ENCODE peak calls at places on chromosomes 7 and 10, in nine cellular contexts. C is right lobe of liver, M is IMR-90, I is H1, T is uterus, H is lower leg skin, B is A549, V is thyroid gland, F is body of pancreas. L is an unnamed sample.

GRCh38 chr10:10994360-10994759 is 23.3 kb upstream of the CELF2 start:
- DNase-seq in M (no peak), C (no peak), F (no peak), T (no peak), V (no peak), B (no peak), H (no peak), I (no peak), L (no peak)

GRCh38 chr10:103439776-103440175 is 12.4 kb downstream of the CALHM2 start:
- DNase-seq in T (no peak), I (no peak), F (no peak), C (no peak), V (no peak), H (no peak), B (no peak), M (no peak), L (no peak)

GRCh38 chr7:49127359-49127848 is 203.1 kb downstream of the CDC14C start:
- DNase-seq in B (no peak), T (no peak), H (no peak), C (no peak), V (no peak), I (no peak), F (no peak), M (no peak), L (no peak)

GRCh38 chr10:15427836-15428414 is 56.8 kb upstream of the FAM171A1 start:
- DNase-seq in F (no peak), C (no peak), I (no peak), B (no peak), M (peak), T (no peak), V (no peak), H (no peak), L (no peak)

GRCh38 chr7:54969190-54969967 is 49.4 kb upstream of the EGFR start:
- DNase-seq in I (no peak), T (no peak), V (no peak), M (peak), F (no peak), C (no peak), H (no peak), B (no peak), L (no peak)

GRCh38 chr10:124332426-124332825 is 86.3 kb downstream of the OAT start:
- DNase-seq in M (no peak), H (no peak), C (no peak), I (no peak), V (no peak), F (no peak), B (no peak), T (no peak), L (no peak)

GRCh38 chr7:55131421-55131929 is 112.7 kb downstream of the EGFR start:
- DNase-seq in I (no peak), M (peak), C (no peak), T (no peak), H (peak), V (no peak), F (no peak), B (no peak), L (no peak)

GRCh38 chr10:29482591-29483421 is 152.0 kb downstream of the SVIL start:
- DNase-seq in M (peak), H (no peak), C (no peak), I (no peak), V (peak), B (no peak), F (no peak), T (no peak), L (no peak)

GRCh38 chr7:155618708-155619633 is 25.5 kb upstream of the RBM33 start:
- DNase-seq in M (peak), V (no peak), C (peak), B (peak), F (peak), I (no peak), H (no peak), T (no peak), L (no peak)

GRCh38 chr10:101218423-101219136 is 10.7 kb downstream of the LBX1 start:
- DNase-seq in H (no peak), F (no peak), I (no peak), T (no peak), B (no peak), C (no peak), M (no peak), V (no peak), L (no peak)

GRCh38 chr7:65233409-65234034 is 140.1 kb upstream of the ZNF92 start:
- DNase-seq in M (no peak), F (no peak), C (no peak), H (no peak), V (no peak), B (no peak), T (no peak), I (no peak), L (no peak)

GRCh38 chr7:741850-742249 is 14.8 kb upstream of the PRKAR1B start:
- DNase-seq in H (no peak), B (no peak), T (no peak), M (no peak), I (no peak), V (no peak), C (no peak), F (no peak), L (no peak)

GRCh38 chr10:110671788-110672579 is 27.8 kb downstream of the RBM20 start:
- DNase-seq in M (peak), F (peak), C (peak), T (peak), V (peak), I (no peak), B (peak), H (peak), L (peak)

GRCh38 chr7:149220534-149220933 is 18.9 kb upstream of the ZNF212 start:
- DNase-seq in I (no peak), T (no peak), H (no peak), B (no peak), C (no peak), M (peak), V (no peak), F (no peak), L (no peak)

GRCh38 chr7:35804571-35804970 is 3.7 kb downstream of the SEPTIN7 start:
- DNase-seq in H (no peak), T (no peak), I (no peak), M (no peak), C (no peak), F (no peak), V (no peak), B (no peak), L (no peak)

GRCh38 chr10:77715081-77715480 is 77.5 kb upstream of the KCNMA1 start:
- DNase-seq in M (no peak), I (no peak), H (no peak), F (peak), B (peak), C (no peak), T (no peak), V (no peak), L (no peak)

GRCh38 chr7:19305698-19306097 is 160.5 kb upstream of the FERD3L start:
- DNase-seq in M (no peak), I (no peak), H (no peak), B (no peak), V (no peak), T (no peak), F (no peak), C (no peak), L (no peak)

GRCh38 chr7:30430777-30431176 is 47.8 kb downstream of the NOD1 start:
- DNase-seq in H (peak), T (no peak), V (peak), M (no peak), C (no peak), I (no peak), B (no peak), F (peak), L (no peak)

GRCh38 chr10:543131-543530 is 146.3 kb downstream of the DIP2C start:
- DNase-seq in T (no peak), C (no peak), B (no peak), M (no peak), H (peak), V (no peak), I (no peak), F (no peak), L (no peak)

GRCh38 chr7:21942955-21943354 is 2.7 kb downstream of the CDCA7L start:
- DNase-seq in B (no peak), I (no peak), F (no peak), T (no peak), C (no peak), H (no peak), V (no peak), M (no peak), L (no peak)

GRCh38 chr10:130434446-130435385 is 298.5 kb downstream of the GLRX3 start:
- DNase-seq in C (no peak), T (no peak), H (peak), I (no peak), V (no peak), M (no peak), B (no peak), F (no peak), L (no peak)

GRCh38 chr10:113463777-113464176 is 89.1 kb upstream of the HABP2 start:
- DNase-seq in T (no peak), M (peak), I (no peak), F (peak), H (no peak), B (no peak), V (peak), C (peak), L (no peak)

GRCh38 chr10:4693967-4694366 is 132.0 kb upstream of the AKR1E2 start:
- DNase-seq in T (no peak), C (no peak), M (no peak), F (no peak), V (no peak), I (no peak), H (no peak), B (no peak), L (no peak)

GRCh38 chr10:25604591-25604990 is 329.4 kb upstream of the MYO3A start:
- DNase-seq in T (no peak), C (no peak), V (no peak), B (no peak), M (no peak), F (no peak), I (no peak), H (no peak), L (no peak)

GRCh38 chr7:92926697-92927044 is 90.3 kb upstream of the CDK6 start:
- DNase-seq in M (no peak), F (no peak), C (no peak), B (no peak), T (no peak), I (no peak), H (no peak), V (no peak), L (no peak)

GRCh38 chr7:116101709-116102108 is 71.1 kb upstream of the TFEC start:
- DNase-seq in H (no peak), B (no peak), C (no peak), T (no peak), F (no peak), I (no peak), M (peak), V (no peak), L (no peak)

GRCh38 chr7:15556706-15557105 is 5.1 kb downstream of the AGMO start:
- DNase-seq in C (no peak), I (no peak), H (no peak), F (no peak), T (no peak), B (no peak), V (no peak), M (no peak), L (no peak)

GRCh38 chr10:103145860-103146466 is 47.1 kb downstream of the NT5C2 start:
- DNase-seq in V (peak), C (peak), T (peak), I (no peak), M (peak), H (peak), B (no peak), F (peak), L (peak)

GRCh38 chr7:116576350-116577319 is 51.8 kb downstream of the CAV1 start:
- DNase-seq in V (no peak), T (no peak), M (peak), C (peak), B (no peak), H (peak), F (no peak), I (no peak), L (no peak)

GRCh38 chr7:22110227-22110839 is 164.6 kb upstream of the CDCA7L start:
- DNase-seq in M (peak), B (peak), C (no peak), V (peak), F (peak), I (peak), H (peak), T (peak), L (no peak)

GRCh38 chr7:157409753-157410727 is 73.2 kb downstream of the DNAJB6 start:
- DNase-seq in C (no peak), F (no peak), T (no peak), M (no peak), V (no peak), I (no peak), H (no peak), B (no peak), L (no peak)

GRCh38 chr10:5292196-5292735 is 72.5 kb upstream of the UCN3 start:
- DNase-seq in I (no peak), C (no peak), T (no peak), H (no peak), M (no peak), B (no peak), F (no peak), V (no peak), L (no peak)

GRCh38 chr7:8391353-8392062 is 41.9 kb upstream of the NXPH1 start:
- DNase-seq in M (no peak), V (no peak), H (no peak), T (no peak), C (no peak), F (no peak), B (no peak), I (no peak), L (no peak)

GRCh38 chr10:99784025-99784730 is 1.7 kb downstream of the ABCC2 start:
- DNase-seq in F (peak), T (no peak), C (no peak), I (no peak), M (peak), B (no peak), V (peak), H (no peak), L (no peak)

GRCh38 chr10:60524541-60524940 is 134.9 kb upstream of the ANK3 start:
- DNase-seq in B (no peak), M (peak), H (no peak), V (no peak), I (no peak), T (no peak), C (no peak), F (no peak), L (no peak)

GRCh38 chr10:13146383-13146782 is 15.0 kb upstream of the MCM10 start:
- DNase-seq in B (no peak), V (no peak), M (no peak), H (no peak), T (no peak), I (no peak), C (no peak), F (no peak), L (no peak)
- TF ChIP-seq POLR2A in B (no peak), V (no peak), M (no peak), H (no peak), T (no peak), I (no peak), C (no peak), F (no peak), L (no peak)

GRCh38 chr10:69867699-69868558 is 66.2 kb downstream of the COL13A1 start:
- DNase-seq in V (no peak), I (peak), T (no peak), F (no peak), M (no peak), B (no peak), H (no peak), C (no peak), L (no peak)
- H3K4me3 ChIP-seq in V (no peak), I (no peak), T (no peak), F (no peak), M (no peak), B (no peak), H (no peak), C (no peak), L (no peak)

GRCh38 chr10:132179551-132180392 is 7.0 kb upstream of the DPYSL4 start:
- DNase-seq in F (no peak), M (no peak), C (no peak), H (no peak), V (no peak), T (no peak), I (no peak), B (no peak), L (no peak)
- TF ChIP-seq POLR2A in F (no peak), M (no peak), C (no peak), H (no peak), V (no peak), T (no peak), I (no peak), B (no peak), L (no peak)

DNA sequence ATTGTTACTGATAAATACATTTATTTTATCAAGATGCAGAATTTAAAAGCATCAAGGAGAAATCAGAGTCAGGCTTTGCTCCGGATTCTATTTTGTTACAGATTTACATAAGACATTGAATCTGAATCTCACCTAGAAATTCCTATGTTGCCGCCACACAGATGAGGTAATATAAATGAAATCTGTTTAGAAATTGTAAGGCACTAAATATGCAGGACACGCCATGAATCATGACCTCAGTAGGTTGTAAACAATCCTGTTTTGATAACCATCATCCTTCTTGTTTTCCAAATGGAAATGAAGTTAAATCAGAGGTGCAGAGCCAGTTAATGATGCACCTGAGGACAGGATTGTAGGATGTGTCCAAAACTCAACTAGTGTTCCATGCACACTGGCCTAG is 778.0 kb downstream of the MAGI2 start:
- DNase-seq in C (no peak), I (no peak), T (no peak), M (peak), V (no peak), F (no peak), B (no peak), H (no peak), L (no peak)
- H3K4me3 ChIP-seq in C (no peak), I (no peak), T (no peak), M (no peak), V (no peak), F (no peak), B (no peak), H (no peak), L (no peak)

L was measured in breast epithelium.